ENCODE peak calls at places on chromosomes 3 and 15, in six cellular contexts. One of them, this sample, is unnamed. For H3K4me1, the result is how much of the 10 kb centered on the place peaks cover.

GRCh38 chr3:90035643-90036042 is 928.2 kb downstream of the EPHA3 start:
- DNase-seq in HepG2: no peak
- DNase-seq in transverse colon: no peak
- DNase-seq in endothelial cell of umbilical vein: no peak
- DNase-seq in stomach: no peak
- DNase-seq in breast epithelium: no peak
- DNase-seq in this sample: no peak

GRCh38 chr3:124985358-124985757 is 50.8 kb upstream of the MUC13 start:
- DNase-seq in endothelial cell of umbilical vein: no peak
- DNase-seq in transverse colon: no peak
- DNase-seq in breast epithelium: no peak
- DNase-seq in stomach: no peak
- DNase-seq in HepG2: no peak
- DNase-seq in this sample: no peak

GRCh38 chr3:126490619-126491018 is 14.9 kb upstream of the ZXDC start:
- DNase-seq in HepG2: peak
- DNase-seq in stomach: no peak
- DNase-seq in breast epithelium: no peak
- DNase-seq in endothelial cell of umbilical vein: no peak
- DNase-seq in transverse colon: no peak
- DNase-seq in this sample: no peak

GRCh38 chr3:14925729-14926591 is 21.4 kb upstream of the NR2C2 start:
- DNase-seq in breast epithelium: no peak
- DNase-seq in endothelial cell of umbilical vein: peak
- DNase-seq in stomach: no peak
- DNase-seq in HepG2: peak
- DNase-seq in transverse colon: peak
- DNase-seq in this sample: no peak

GRCh38 chr3:25603703-25604102 is 61.0 kb downstream of the TOP2B start:
- DNase-seq in endothelial cell of umbilical vein: no peak
- DNase-seq in stomach: no peak
- DNase-seq in transverse colon: no peak
- DNase-seq in HepG2: no peak
- DNase-seq in breast epithelium: no peak
- DNase-seq in this sample: no peak

GRCh38 chr3:142489572-142490323 is 41.9 kb upstream of the XRN1 start:
- DNase-seq in endothelial cell of umbilical vein: peak
- DNase-seq in stomach: no peak
- DNase-seq in transverse colon: no peak
- DNase-seq in HepG2: peak
- DNase-seq in breast epithelium: no peak
- DNase-seq in this sample: peak

GRCh38 chr3:95048564-95048963 is 985.7 kb downstream of the NSUN3 start:
- DNase-seq in transverse colon: no peak
- DNase-seq in HepG2: no peak
- DNase-seq in endothelial cell of umbilical vein: no peak
- DNase-seq in stomach: no peak
- DNase-seq in breast epithelium: no peak
- DNase-seq in this sample: no peak

GRCh38 chr3:114127517-114127916 is 51.3 kb downstream of the DRD3 start:
- DNase-seq in HepG2: no peak
- DNase-seq in transverse colon: no peak
- DNase-seq in stomach: no peak
- DNase-seq in breast epithelium: no peak
- DNase-seq in endothelial cell of umbilical vein: no peak
- DNase-seq in this sample: no peak

GRCh38 chr3:122251428-122251827 is 68.0 kb downstream of the CASR start:
- DNase-seq in transverse colon: no peak
- DNase-seq in endothelial cell of umbilical vein: no peak
- DNase-seq in stomach: no peak
- DNase-seq in HepG2: no peak
- DNase-seq in breast epithelium: no peak
- DNase-seq in this sample: no peak

GRCh38 chr3:194608981-194609380 is 24.2 kb downstream of the TMEM44 start:
- DNase-seq in breast epithelium: no peak
- DNase-seq in stomach: no peak
- DNase-seq in transverse colon: no peak
- DNase-seq in HepG2: no peak
- DNase-seq in endothelial cell of umbilical vein: no peak
- DNase-seq in this sample: no peak

GRCh38 chr3:138933068-138933668 is 13.8 kb downstream of the FOXL2 start:
- DNase-seq in breast epithelium: no peak
- DNase-seq in transverse colon: no peak
- DNase-seq in endothelial cell of umbilical vein: no peak
- DNase-seq in stomach: no peak
- DNase-seq in HepG2: no peak
- DNase-seq in this sample: no peak

GRCh38 chr3:117547956-117548550 is 838.5 kb downstream of the TUSC7 start:
- DNase-seq in endothelial cell of umbilical vein: no peak
- DNase-seq in breast epithelium: no peak
- DNase-seq in transverse colon: no peak
- DNase-seq in HepG2: no peak
- DNase-seq in stomach: no peak
- DNase-seq in this sample: no peak

GRCh38 chr15:101480613-101481380 is 8.7 kb downstream of the PCSK6 start:
- DNase-seq in stomach: no peak
- DNase-seq in breast epithelium: no peak
- DNase-seq in HepG2: no peak
- DNase-seq in endothelial cell of umbilical vein: no peak
- DNase-seq in transverse colon: no peak
- DNase-seq in this sample: no peak

GRCh38 chr3:53941174-53941573 is 49.5 kb upstream of the SELENOK start:
- DNase-seq in endothelial cell of umbilical vein: no peak
- DNase-seq in transverse colon: no peak
- DNase-seq in breast epithelium: no peak
- DNase-seq in HepG2: no peak
- DNase-seq in stomach: no peak
- DNase-seq in this sample: no peak

GRCh38 chr3:25781758-25782594 is 1.3 kb downstream of the NGLY1 start:
- DNase-seq in breast epithelium: no peak
- DNase-seq in HepG2: no peak
- DNase-seq in transverse colon: no peak
- DNase-seq in endothelial cell of umbilical vein: no peak
- DNase-seq in stomach: no peak
- DNase-seq in this sample: no peak

GRCh38 chr15:61064653-61065052 is 164.4 kb downstream of the RORA start:
- DNase-seq in transverse colon: no peak
- DNase-seq in endothelial cell of umbilical vein: peak
- DNase-seq in stomach: no peak
- DNase-seq in breast epithelium: no peak
- DNase-seq in HepG2: no peak
- DNase-seq in this sample: no peak

GRCh38 chr3:68878322-68878721 is 54.0 kb downstream of the TAFA4 start:
- DNase-seq in stomach: no peak
- DNase-seq in endothelial cell of umbilical vein: peak
- DNase-seq in transverse colon: no peak
- DNase-seq in breast epithelium: no peak
- DNase-seq in HepG2: peak
- DNase-seq in this sample: no peak

GRCh38 chr15:31262901-31263671 is 63.5 kb upstream of the KLF13 start:
- DNase-seq in breast epithelium: peak
- DNase-seq in HepG2: no peak
- DNase-seq in transverse colon: peak
- DNase-seq in stomach: peak
- DNase-seq in endothelial cell of umbilical vein: no peak
- DNase-seq in this sample: no peak

GRCh38 chr15:70200511-70200991 is 102.8 kb upstream of the TLE3 start:
- DNase-seq in HepG2: no peak
- DNase-seq in stomach: no peak
- DNase-seq in transverse colon: no peak
- DNase-seq in breast epithelium: no peak
- DNase-seq in endothelial cell of umbilical vein: no peak
- DNase-seq in this sample: no peak

GRCh38 chr3:14772533-14773138 is 46.1 kb upstream of the FGD5 start:
- DNase-seq in transverse colon: no peak
- DNase-seq in stomach: no peak
- DNase-seq in endothelial cell of umbilical vein: no peak
- DNase-seq in HepG2: no peak
- DNase-seq in breast epithelium: no peak
- DNase-seq in this sample: no peak

GRCh38 chr15:84749111-84749991 is 959 bp downstream of the ZNF592 start:
- DNase-seq in transverse colon: peak
- DNase-seq in stomach: peak
- DNase-seq in HepG2: peak
- DNase-seq in breast epithelium: no peak
- DNase-seq in endothelial cell of umbilical vein: peak
- DNase-seq in this sample: peak

GRCh38 chr15:60021589-60022378 is 17.7 kb downstream of the FOXB1 start:
- DNase-seq in breast epithelium: no peak
- DNase-seq in endothelial cell of umbilical vein: no peak
- DNase-seq in stomach: no peak
- DNase-seq in transverse colon: no peak
- DNase-seq in HepG2: no peak
- DNase-seq in this sample: no peak

GRCh38 chr3:56200251-56200650 is 268.0 kb downstream of the ERC2 start:
- DNase-seq in stomach: no peak
- DNase-seq in HepG2: no peak
- DNase-seq in endothelial cell of umbilical vein: no peak
- DNase-seq in transverse colon: no peak
- DNase-seq in breast epithelium: no peak
- DNase-seq in this sample: no peak

GRCh38 chr3:71395927-71396695 is 187.4 kb downstream of the FOXP1 start:
- DNase-seq in endothelial cell of umbilical vein: peak
- DNase-seq in stomach: no peak
- DNase-seq in transverse colon: no peak
- DNase-seq in breast epithelium: no peak
- DNase-seq in HepG2: no peak
- DNase-seq in this sample: no peak

GRCh38 chr3:160720123-160720746 is 35.8 kb upstream of the PPM1L start:
- DNase-seq in endothelial cell of umbilical vein: no peak
- DNase-seq in breast epithelium: no peak
- DNase-seq in stomach: no peak
- DNase-seq in transverse colon: no peak
- DNase-seq in HepG2: no peak
- DNase-seq in this sample: no peak

GRCh38 chr3:135050536-135050935 is 255.5 kb downstream of the EPHB1 start:
- DNase-seq in breast epithelium: no peak
- DNase-seq in stomach: no peak
- DNase-seq in endothelial cell of umbilical vein: no peak
- DNase-seq in HepG2: no peak
- DNase-seq in transverse colon: no peak
- DNase-seq in this sample: no peak

GRCh38 chr15:37262922-37263608 is 162.7 kb upstream of the MEIS2 start:
- DNase-seq in breast epithelium: no peak
- DNase-seq in endothelial cell of umbilical vein: no peak
- DNase-seq in HepG2: no peak
- DNase-seq in transverse colon: no peak
- DNase-seq in stomach: no peak
- DNase-seq in this sample: no peak

GRCh38 chr15:37260255-37260654 is 159.9 kb upstream of the MEIS2 start:
- DNase-seq in breast epithelium: no peak
- DNase-seq in HepG2: no peak
- DNase-seq in transverse colon: no peak
- DNase-seq in endothelial cell of umbilical vein: no peak
- DNase-seq in stomach: no peak
- DNase-seq in this sample: no peak

GRCh38 chr15:37261685-37262084 is 161.3 kb upstream of the MEIS2 start:
- DNase-seq in breast epithelium: no peak
- DNase-seq in HepG2: no peak
- DNase-seq in transverse colon: no peak
- DNase-seq in endothelial cell of umbilical vein: no peak
- DNase-seq in stomach: no peak
- DNase-seq in this sample: no peak
- TF ChIP-seq CTCF in breast epithelium: no peak
- TF ChIP-seq CTCF in HepG2: no peak
- TF ChIP-seq CTCF in transverse colon: no peak
- TF ChIP-seq CTCF in endothelial cell of umbilical vein: no peak
- TF ChIP-seq CTCF in stomach: no peak
- TF ChIP-seq CTCF in this sample: no peak

GRCh38 chr3:123384256-123384655 is 64.6 kb downstream of the ADCY5 start:
- DNase-seq in breast epithelium: no peak
- DNase-seq in HepG2: no peak
- DNase-seq in transverse colon: no peak
- DNase-seq in endothelial cell of umbilical vein: no peak
- DNase-seq in stomach: no peak
- DNase-seq in this sample: no peak
- H3K4me1 ChIP-seq in breast epithelium: under half
- H3K4me1 ChIP-seq in HepG2: under half
- H3K4me1 ChIP-seq in transverse colon: under half
- H3K4me1 ChIP-seq in endothelial cell of umbilical vein: under half
- H3K4me1 ChIP-seq in stomach: under half
- H3K4me1 ChIP-seq in this sample: under half

GRCh38 chr15:78951841-78952238 is 7.0 kb upstream of the CTSH start:
- DNase-seq in endothelial cell of umbilical vein: no peak
- DNase-seq in transverse colon: no peak
- DNase-seq in stomach: peak
- DNase-seq in HepG2: peak
- DNase-seq in breast epithelium: no peak
- DNase-seq in this sample: no peak
- TF ChIP-seq POLR2AphosphoS5 in endothelial cell of umbilical vein: no peak
- TF ChIP-seq POLR2AphosphoS5 in transverse colon: no peak
- TF ChIP-seq POLR2AphosphoS5 in stomach: no peak
- TF ChIP-seq POLR2AphosphoS5 in HepG2: no peak
- TF ChIP-seq POLR2AphosphoS5 in breast epithelium: no peak
- TF ChIP-seq POLR2AphosphoS5 in this sample: peak

DNA sequence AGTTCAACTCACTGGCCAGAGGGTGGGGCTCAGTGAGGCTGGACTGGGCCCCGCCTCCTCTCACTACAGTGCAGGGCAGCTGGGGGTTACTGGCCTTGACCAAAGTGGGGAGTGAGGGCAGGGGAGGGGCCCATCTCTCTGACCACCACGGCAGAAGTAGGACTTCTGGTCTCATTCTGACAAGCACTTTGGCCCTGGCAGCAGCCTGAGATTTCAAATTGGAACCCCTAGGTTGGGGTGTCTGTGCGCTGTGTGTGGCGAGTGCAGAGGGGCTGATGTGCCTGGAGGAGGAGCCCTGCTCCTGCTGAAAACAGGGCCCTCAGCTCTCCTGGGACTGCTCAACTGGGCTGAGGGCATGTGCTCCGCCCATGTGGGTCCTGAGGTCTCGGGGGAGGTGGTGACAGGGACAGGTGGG is 60.3 kb upstream of the RPL32 start:
- DNase-seq in stomach: no peak
- DNase-seq in HepG2: peak
- DNase-seq in breast epithelium: no peak
- DNase-seq in endothelial cell of umbilical vein: no peak
- DNase-seq in transverse colon: no peak
- DNase-seq in this sample: no peak
- TF ChIP-seq CTCF in stomach: no peak
- TF ChIP-seq CTCF in HepG2: peak
- TF ChIP-seq CTCF in breast epithelium: no peak
- TF ChIP-seq CTCF in endothelial cell of umbilical vein: no peak
- TF ChIP-seq CTCF in transverse colon: no peak
- TF ChIP-seq CTCF in this sample: no peak

This sample was measured in prostate gland.